ENCODE peak calls at places on chromosome 22, in ten cellular contexts. P, F, Q, K, R, O, Y, W, H and S are unnamed samples.

GRCh38 chr22:44441401-44442185 is 56.4 kb downstream of the RTL6 start:
- DNase-seq in W (no peak), R (no peak), O (no peak), P (no peak), F (no peak), Y (no peak), K (no peak), Q (no peak), H (peak), S (no peak)

GRCh38 chr22:40728731-40729189 is 49.5 kb downstream of the MCHR1 start:
- DNase-seq in R (peak), P (no peak), H (no peak), F (peak), W (no peak), Q (peak), O (no peak), Y (peak), K (no peak), S (peak)

GRCh38 chr22:19783531-19784395 is 23.2 kb downstream of the TBX1 start:
- DNase-seq in R (no peak), O (no peak), P (no peak), F (no peak), W (peak), K (no peak), H (no peak), Y (no peak), Q (no peak), S (no peak)

GRCh38 chr22:18095101-18095805 is 15.4 kb upstream of the TUBA8 start:
- DNase-seq in F (no peak), W (no peak), R (no peak), O (peak), Y (no peak), H (no peak), Q (no peak), P (no peak), K (no peak), S (no peak)

GRCh38 chr22:17097062-17097461 is 12.3 kb downstream of the IL17RA start:
- DNase-seq in W (no peak), Q (no peak), F (no peak), P (no peak), Y (no peak), K (no peak), R (no peak), H (no peak), O (no peak), S (no peak)

GRCh38 chr22:36546932-36547331 is 18.0 kb upstream of the EIF3D start:
- DNase-seq in K (no peak), P (no peak), O (peak), W (no peak), H (no peak), F (no peak), R (no peak), Y (no peak), Q (no peak), S (peak)

GRCh38 chr22:40009953-40010751 is 15.4 kb downstream of the FAM83F start:
- DNase-seq in Q (peak), H (no peak), F (no peak), O (no peak), P (no peak), R (no peak), K (no peak), W (peak), Y (peak), S (no peak)

GRCh38 chr22:30541979-30542810 is 4.3 kb downstream of the SEC14L6 start:
- DNase-seq in F (no peak), Q (no peak), Y (no peak), H (no peak), K (no peak), R (no peak), P (no peak), W (no peak), O (no peak), S (no peak)

GRCh38 chr22:25350551-25350971 is 131.1 kb downstream of the CRYBB2 start:
- DNase-seq in R (no peak), W (no peak), F (no peak), K (no peak), O (no peak), P (no peak), Q (no peak), Y (no peak), H (no peak), S (no peak)

GRCh38 chr22:43018615-43019014 is 3.7 kb upstream of the PACSIN2 start:
- DNase-seq in R (no peak), K (no peak), P (no peak), Y (no peak), O (no peak), W (no peak), F (no peak), Q (no peak), H (no peak), S (no peak)

GRCh38 chr22:43186272-43187170 is at the start of gene TTLL12:
- DNase-seq in R (no peak), P (peak), Y (peak), F (peak), O (peak), H (peak), Q (peak), K (peak), W (peak), S (no peak)

GRCh38 chr22:35349704-35350538 is 31.0 kb upstream of the HMOX1 start:
- DNase-seq in F (no peak), O (peak), W (peak), H (no peak), P (no peak), Q (peak), R (no peak), K (no peak), Y (no peak), S (peak)

GRCh38 chr22:28930357-28931007 is 47.1 kb downstream of the ZNRF3 start:
- DNase-seq in P (no peak), K (no peak), Y (no peak), W (no peak), O (peak), R (no peak), Q (no peak), H (peak), F (no peak), S (peak)

GRCh38 chr22:22786301-22787115 is 101.1 kb upstream of the IGLL5 start:
- DNase-seq in R (no peak), H (no peak), Y (no peak), Q (no peak), O (no peak), P (no peak), F (no peak), W (peak), K (no peak), S (no peak)

GRCh38 chr22:38467438-38467903 is 425 bp upstream of the KDELR3 start:
- DNase-seq in K (no peak), P (peak), Q (no peak), Y (no peak), R (no peak), H (no peak), W (no peak), F (no peak), O (no peak), S (no peak)

GRCh38 chr22:41300661-41301060 is 664 bp upstream of the ZC3H7B start:
- DNase-seq in Y (no peak), W (no peak), Q (no peak), H (no peak), O (no peak), R (no peak), K (no peak), P (no peak), F (no peak), S (no peak)

GRCh38 chr22:44406581-44407403 is 91.2 kb downstream of the RTL6 start:
- DNase-seq in K (no peak), Q (no peak), R (no peak), O (peak), W (no peak), F (no peak), H (no peak), P (no peak), Y (no peak), S (peak)

GRCh38 chr22:28841111-28841510 is 40.7 kb upstream of the XBP1 start:
- DNase-seq in P (no peak), W (no peak), K (no peak), H (no peak), Q (no peak), F (no peak), Y (no peak), R (no peak), O (no peak), S (no peak)

GRCh38 chr22:21446128-21446826 is 20.9 kb upstream of the TMEM191C start:
- DNase-seq in W (no peak), K (no peak), O (no peak), Y (no peak), R (peak), F (no peak), P (peak), Q (no peak), H (peak), S (no peak)

GRCh38 chr22:35375031-35375430 is 5.9 kb upstream of the HMOX1 start:
- DNase-seq in R (no peak), Q (no peak), O (peak), F (no peak), Y (no peak), H (no peak), K (no peak), W (no peak), P (no peak), S (peak)

GRCh38 chr22:27679722-27680488 is 121.7 kb downstream of the MN1 start:
- DNase-seq in P (no peak), Q (no peak), R (no peak), Y (no peak), O (no peak), K (no peak), H (no peak), W (no peak), F (no peak), S (no peak)

GRCh38 chr22:17789379-17790200 is 15.3 kb upstream of the BID start:
- DNase-seq in F (no peak), K (no peak), P (no peak), H (no peak), Q (no peak), Y (no peak), R (no peak), W (no peak), O (no peak), S (no peak)

GRCh38 chr22:32473388-32473952 is 1.1 kb upstream of the FBXO7 start:
- DNase-seq in Y (no peak), R (no peak), H (no peak), P (no peak), W (peak), F (peak), K (peak), Q (peak), O (peak), S (peak)

GRCh38 chr22:41564563-41564962 is 3.8 kb downstream of the CSDC2 start:
- DNase-seq in W (no peak), Q (no peak), Y (no peak), H (no peak), P (no peak), O (peak), R (no peak), F (no peak), K (no peak), S (no peak)